ENCODE peak calls at places on chromosomes 13 and 19, in four cellular contexts. A is esophagus squamous epithelium, I is C1 segment of cervical spinal cord, R is B cell. J is an unnamed sample.

GRCh38 chr19:55206664-55207500 is 2.4 kb downstream of the PTPRH start:
- DNase-seq in R (no peak), A (no peak), I (peak; percentile 28), J (peak; percentile 7)

GRCh38 chr19:2268861-2269243 is 12.6 kb upstream of the JSRP1 start:
- DNase-seq in I (no peak), A (no peak), R (no peak), J (no peak)

GRCh38 chr19:35044317-35045117 is 3.0 kb downstream of the HPN start:
- DNase-seq in R (peak; percentile 70), A (no peak), I (peak; percentile 20), J (peak; percentile 37)

GRCh38 chr13:26062853-26063444 is 11.1 kb upstream of the SHISA2 start:
- DNase-seq in A (no peak), R (no peak), I (no peak), J (peak; percentile 51)

GRCh38 chr19:7904074-7905020 is 670 bp downstream of the MAP2K7 start:
- DNase-seq in R (peak; percentile 87), A (no peak), I (no peak), J (no peak)

GRCh38 chr13:77002590-77003190 is 10.8 kb downstream of the CLN5 start:
- DNase-seq in I (no peak), R (no peak), A (no peak), J (no peak)

GRCh38 chr13:112704634-112705145 is 14.9 kb downstream of the ATP11A start:
- DNase-seq in A (no peak), I (no peak), R (no peak), J (no peak)

GRCh38 chr19:33502991-33503790 is 18.4 kb downstream of the PEPD start:
- DNase-seq in A (no peak), R (no peak), I (no peak), J (no peak)

GRCh38 chr13:85313761-85314503 is 485.3 kb downstream of the SLITRK6 start:
- DNase-seq in R (no peak), A (no peak), I (no peak), J (no peak)

GRCh38 chr13:19321222-19321621 is 139.6 kb upstream of the TUBA3C start:
- DNase-seq in R (no peak), I (no peak), A (no peak), J (no peak)